ENCODE peak calls at places on chromosomes 2 and 18, in four cellular contexts. One of them, this sample, is unnamed.

GRCh38 chr2:237695201-237695780 is 67.9 kb downstream of the LRRFIP1 start:
- DNase-seq in kidney: no peak
- DNase-seq in heart left ventricle: no peak
- DNase-seq in CD8-positive, alpha-beta T cell: no peak
- DNase-seq in this sample: no peak

GRCh38 chr2:15399241-15399640 is 161.9 kb downstream of the NBAS start:
- DNase-seq in kidney: no peak
- DNase-seq in heart left ventricle: no peak
- DNase-seq in CD8-positive, alpha-beta T cell: no peak
- DNase-seq in this sample: no peak

GRCh38 chr18:41265047-41265446 is 690.0 kb upstream of the PIK3C3 start:
- DNase-seq in kidney: no peak
- DNase-seq in heart left ventricle: no peak
- DNase-seq in CD8-positive, alpha-beta T cell: no peak
- DNase-seq in this sample: no peak

GRCh38 chr2:73964223-73964622 is 20.5 kb upstream of the TET3 start:
- DNase-seq in kidney: no peak
- DNase-seq in heart left ventricle: no peak
- DNase-seq in CD8-positive, alpha-beta T cell: no peak
- DNase-seq in this sample: no peak

GRCh38 chr2:239253264-239253663 is 147.6 kb downstream of the HDAC4 start:
- DNase-seq in kidney: no peak
- DNase-seq in heart left ventricle: no peak
- DNase-seq in CD8-positive, alpha-beta T cell: no peak
- DNase-seq in this sample: no peak

GRCh38 chr2:217478831-217479435 is 523.9 kb downstream of the TNS1 start:
- DNase-seq in kidney: no peak
- DNase-seq in heart left ventricle: no peak
- DNase-seq in CD8-positive, alpha-beta T cell: no peak
- DNase-seq in this sample: no peak

GRCh38 chr18:58505181-58505580 is 123.7 kb downstream of the ALPK2 start:
- DNase-seq in kidney: no peak
- DNase-seq in heart left ventricle: no peak
- DNase-seq in CD8-positive, alpha-beta T cell: peak; percentile 25
- DNase-seq in this sample: no peak

GRCh38 chr2:230777681-230778080 is 65.0 kb downstream of the CAB39 start:
- DNase-seq in kidney: no peak
- DNase-seq in heart left ventricle: no peak
- DNase-seq in CD8-positive, alpha-beta T cell: no peak
- DNase-seq in this sample: no peak

GRCh38 chr2:121234144-121234543 is 50.9 kb downstream of the TFCP2L1 start:
- DNase-seq in kidney: peak; percentile 27
- DNase-seq in heart left ventricle: no peak
- DNase-seq in CD8-positive, alpha-beta T cell: no peak
- DNase-seq in this sample: no peak

GRCh38 chr18:39564716-39565115 is 1999.1 kb upstream of the CELF4 start:
- DNase-seq in kidney: no peak
- DNase-seq in heart left ventricle: no peak
- DNase-seq in CD8-positive, alpha-beta T cell: no peak
- DNase-seq in this sample: no peak

GRCh38 chr2:73006969-73007710 is 64.4 kb downstream of the SFXN5 start:
- DNase-seq in kidney: peak; percentile 28
- DNase-seq in heart left ventricle: no peak
- DNase-seq in CD8-positive, alpha-beta T cell: no peak
- DNase-seq in this sample: no peak

GRCh38 chr2:25521665-25522387 is 151.6 kb downstream of the DTNB start:
- DNase-seq in kidney: no peak
- DNase-seq in heart left ventricle: peak; percentile 23
- DNase-seq in CD8-positive, alpha-beta T cell: peak; percentile 3
- DNase-seq in this sample: no peak

GRCh38 chr2:234133004-234133403 is 82.5 kb downstream of the SPP2 start:
- DNase-seq in kidney: no peak
- DNase-seq in heart left ventricle: no peak
- DNase-seq in CD8-positive, alpha-beta T cell: no peak
- DNase-seq in this sample: no peak

GRCh38 chr18:60981651-60982050 is 351.6 kb upstream of the CDH20 start:
- DNase-seq in kidney: no peak
- DNase-seq in heart left ventricle: no peak
- DNase-seq in CD8-positive, alpha-beta T cell: no peak
- DNase-seq in this sample: no peak

GRCh38 chr2:95023222-95023597 is 2.3 kb upstream of the MAL start:
- DNase-seq in kidney: no peak
- DNase-seq in heart left ventricle: no peak
- DNase-seq in CD8-positive, alpha-beta T cell: peak; percentile 45
- DNase-seq in this sample: no peak

GRCh38 chr18:2070636-2071035 is 500.7 kb downstream of the METTL4 start:
- DNase-seq in kidney: no peak
- DNase-seq in heart left ventricle: no peak
- DNase-seq in CD8-positive, alpha-beta T cell: no peak
- DNase-seq in this sample: no peak

GRCh38 chr2:98577313-98577712 is 31.0 kb downstream of the COA5 start:
- DNase-seq in kidney: no peak
- DNase-seq in heart left ventricle: no peak
- DNase-seq in CD8-positive, alpha-beta T cell: no peak
- DNase-seq in this sample: no peak

GRCh38 chr18:61545281-61546245 is 212.3 kb downstream of the CDH20 start:
- DNase-seq in kidney: no peak
- DNase-seq in heart left ventricle: no peak
- DNase-seq in CD8-positive, alpha-beta T cell: no peak
- DNase-seq in this sample: no peak

GRCh38 chr2:61456746-61457420 is 14.0 kb downstream of the USP34 start:
- DNase-seq in kidney: no peak
- DNase-seq in heart left ventricle: no peak
- DNase-seq in CD8-positive, alpha-beta T cell: no peak
- DNase-seq in this sample: no peak

GRCh38 chr18:66599190-66599589 is 4.7 kb downstream of the CDH19 start:
- DNase-seq in kidney: no peak
- DNase-seq in heart left ventricle: no peak
- DNase-seq in CD8-positive, alpha-beta T cell: no peak
- DNase-seq in this sample: no peak

GRCh38 chr2:16025876-16026640 is 85.7 kb downstream of the MYCN start:
- DNase-seq in kidney: no peak
- DNase-seq in heart left ventricle: no peak
- DNase-seq in CD8-positive, alpha-beta T cell: no peak
- DNase-seq in this sample: no peak

GRCh38 chr2:200787351-200788128 is 24.2 kb upstream of the BZW1 start:
- DNase-seq in kidney: no peak
- DNase-seq in heart left ventricle: no peak
- DNase-seq in CD8-positive, alpha-beta T cell: no peak
- DNase-seq in this sample: no peak

GRCh38 chr2:64114063-64114911 is 29.9 kb downstream of the PELI1 start:
- DNase-seq in kidney: no peak
- DNase-seq in heart left ventricle: no peak
- DNase-seq in CD8-positive, alpha-beta T cell: no peak
- DNase-seq in this sample: no peak

GRCh38 chr2:85323351-85323987 is 4.3 kb downstream of the TGOLN2 start:
- DNase-seq in kidney: no peak
- DNase-seq in heart left ventricle: no peak
- DNase-seq in CD8-positive, alpha-beta T cell: no peak
- DNase-seq in this sample: no peak

GRCh38 chr2:228689049-228689448 is 507.6 kb upstream of the SPHKAP start:
- DNase-seq in kidney: no peak
- DNase-seq in heart left ventricle: no peak
- DNase-seq in CD8-positive, alpha-beta T cell: no peak
- DNase-seq in this sample: no peak

GRCh38 chr2:143732931-143733330 is 603.7 kb downstream of the ARHGAP15 start:
- DNase-seq in kidney: no peak
- DNase-seq in heart left ventricle: no peak
- DNase-seq in CD8-positive, alpha-beta T cell: no peak
- DNase-seq in this sample: no peak

GRCh38 chr2:218010838-218011616 is 8.2 kb upstream of the TNS1 start:
- DNase-seq in kidney: no peak
- DNase-seq in heart left ventricle: no peak
- DNase-seq in CD8-positive, alpha-beta T cell: no peak
- DNase-seq in this sample: no peak

GRCh38 chr2:126933707-126934106 is 35.0 kb downstream of the TEX51 start:
- DNase-seq in kidney: no peak
- DNase-seq in heart left ventricle: no peak
- DNase-seq in CD8-positive, alpha-beta T cell: no peak
- DNase-seq in this sample: no peak

GRCh38 chr18:35478520-35479435 is 19.0 kb downstream of the INO80C start:
- DNase-seq in kidney: no peak
- DNase-seq in heart left ventricle: no peak
- DNase-seq in CD8-positive, alpha-beta T cell: no peak
- DNase-seq in this sample: peak; percentile 33

GRCh38 chr2:127226520-127227263 is 6.6 kb upstream of the CYP27C1 start:
- DNase-seq in kidney: no peak
- DNase-seq in heart left ventricle: no peak
- DNase-seq in CD8-positive, alpha-beta T cell: no peak
- DNase-seq in this sample: no peak

GRCh38 chr2:62801814-62802524 is 96.5 kb downstream of the EHBP1 start:
- DNase-seq in kidney: no peak
- DNase-seq in heart left ventricle: no peak
- DNase-seq in CD8-positive, alpha-beta T cell: no peak
- DNase-seq in this sample: no peak

GRCh38 chr2:235102987-235103386 is 151.2 kb downstream of the SH3BP4 start:
- DNase-seq in kidney: no peak
- DNase-seq in heart left ventricle: no peak
- DNase-seq in CD8-positive, alpha-beta T cell: no peak
- DNase-seq in this sample: no peak

GRCh38 chr18:68604256-68604655 is 110.7 kb downstream of the TMX3 start:
- DNase-seq in kidney: no peak
- DNase-seq in heart left ventricle: no peak
- DNase-seq in CD8-positive, alpha-beta T cell: no peak
- DNase-seq in this sample: no peak

GRCh38 chr18:74604774-74605173 is 7.1 kb downstream of the ZNF407 start:
- DNase-seq in kidney: no peak
- DNase-seq in heart left ventricle: no peak
- DNase-seq in CD8-positive, alpha-beta T cell: no peak
- DNase-seq in this sample: no peak

GRCh38 chr2:239586651-239587310 is 186.0 kb upstream of the HDAC4 start:
- DNase-seq in kidney: peak; percentile 39
- DNase-seq in heart left ventricle: no peak
- DNase-seq in CD8-positive, alpha-beta T cell: no peak
- DNase-seq in this sample: no peak

GRCh38 chr2:172288603-172289002 is 138.8 kb upstream of the ITGA6 start:
- DNase-seq in kidney: no peak
- DNase-seq in heart left ventricle: no peak
- DNase-seq in CD8-positive, alpha-beta T cell: peak; percentile 47
- DNase-seq in this sample: no peak

GRCh38 chr2:24515335-24515734 is 24.3 kb downstream of the NCOA1 start:
- DNase-seq in kidney: no peak
- DNase-seq in heart left ventricle: no peak
- DNase-seq in CD8-positive, alpha-beta T cell: no peak
- DNase-seq in this sample: no peak

GRCh38 chr18:41416044-41416443 is 539.0 kb upstream of the PIK3C3 start:
- DNase-seq in kidney: no peak
- DNase-seq in heart left ventricle: no peak
- DNase-seq in CD8-positive, alpha-beta T cell: no peak
- DNase-seq in this sample: no peak

GRCh38 chr2:236047176-236047575 is 121.0 kb downstream of the GBX2 start:
- DNase-seq in kidney: no peak
- DNase-seq in heart left ventricle: no peak
- DNase-seq in CD8-positive, alpha-beta T cell: no peak
- DNase-seq in this sample: no peak

DNA sequence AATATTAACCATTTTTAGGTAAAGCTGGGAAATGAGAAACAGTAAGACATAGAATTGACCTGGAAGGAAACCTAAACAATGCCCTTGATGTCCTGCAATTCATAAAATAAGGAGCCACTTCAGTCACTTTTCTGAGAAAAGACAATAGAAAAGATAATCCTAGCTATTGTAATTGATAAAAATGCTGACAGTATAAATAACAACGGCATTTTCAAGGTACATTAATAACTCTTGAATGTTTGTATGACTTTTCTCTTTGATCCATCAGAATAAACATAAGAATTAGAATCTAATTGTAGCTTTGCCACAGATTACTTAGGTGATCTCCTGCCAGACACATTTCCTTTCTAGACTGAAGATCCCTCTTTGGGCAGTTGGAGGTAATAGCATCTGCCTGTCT is 719.5 kb downstream of the SLC4A3 start:
- DNase-seq in kidney: no peak
- DNase-seq in heart left ventricle: no peak
- DNase-seq in CD8-positive, alpha-beta T cell: no peak
- DNase-seq in this sample: no peak
- H3K27ac ChIP-seq in kidney: no peak overlapping the region
- H3K27ac ChIP-seq in heart left ventricle: no peak overlapping the region
- H3K27ac ChIP-seq in CD8-positive, alpha-beta T cell: no peak overlapping the region
- H3K27ac ChIP-seq in this sample: no peak overlapping the region

DNA sequence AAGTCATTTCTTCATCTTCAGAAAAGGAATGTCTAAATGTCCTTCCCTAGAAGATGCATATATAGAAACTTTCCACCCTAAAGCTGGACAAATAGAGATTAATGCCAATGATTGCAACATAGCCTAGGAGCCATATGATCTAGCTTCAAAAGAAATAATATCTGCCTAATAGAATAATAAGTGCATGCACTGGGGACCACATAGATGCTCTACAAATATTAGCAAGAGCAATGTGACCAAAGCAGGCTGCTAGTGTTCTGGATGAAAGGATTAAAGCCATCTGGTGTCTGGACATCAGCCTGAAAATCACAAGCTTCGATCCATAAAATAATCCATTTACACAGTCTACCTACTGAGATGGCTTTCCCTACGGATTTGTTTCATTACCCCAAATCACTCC is 280.1 kb upstream of the KLHL14 start:
- DNase-seq in kidney: no peak
- DNase-seq in heart left ventricle: no peak
- DNase-seq in CD8-positive, alpha-beta T cell: no peak
- DNase-seq in this sample: no peak
- H3K27ac ChIP-seq in kidney: no peak overlapping the region
- H3K27ac ChIP-seq in heart left ventricle: no peak overlapping the region
- H3K27ac ChIP-seq in CD8-positive, alpha-beta T cell: no peak overlapping the region
- H3K27ac ChIP-seq in this sample: no peak overlapping the region

DNA sequence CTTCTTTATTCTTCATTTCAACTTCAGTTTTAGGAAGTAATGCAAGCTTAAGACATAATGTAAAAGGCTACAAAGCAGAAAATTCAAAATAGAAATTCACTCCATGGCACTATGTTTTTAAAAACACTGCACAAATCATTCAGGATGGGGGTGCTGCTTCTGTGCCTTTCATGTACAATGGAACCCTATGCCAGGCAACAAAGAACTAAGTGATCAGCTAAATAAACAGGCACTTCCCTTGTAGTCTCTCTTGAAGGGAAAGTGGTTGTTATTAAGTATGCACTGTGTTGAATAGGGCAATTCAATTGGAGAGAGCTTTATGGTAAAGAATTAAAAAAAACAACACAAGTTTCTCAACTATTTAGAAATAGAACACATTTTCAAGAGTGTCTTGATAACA is 10.9 kb upstream of the ERBB4 start:
- DNase-seq in kidney: no peak
- DNase-seq in heart left ventricle: no peak
- DNase-seq in CD8-positive, alpha-beta T cell: no peak
- DNase-seq in this sample: no peak
- H3K27ac ChIP-seq in kidney: no peak overlapping the region
- H3K27ac ChIP-seq in heart left ventricle: no peak overlapping the region
- H3K27ac ChIP-seq in CD8-positive, alpha-beta T cell: no peak overlapping the region
- H3K27ac ChIP-seq in this sample: peak overlapping the region; percentile 23

DNA sequence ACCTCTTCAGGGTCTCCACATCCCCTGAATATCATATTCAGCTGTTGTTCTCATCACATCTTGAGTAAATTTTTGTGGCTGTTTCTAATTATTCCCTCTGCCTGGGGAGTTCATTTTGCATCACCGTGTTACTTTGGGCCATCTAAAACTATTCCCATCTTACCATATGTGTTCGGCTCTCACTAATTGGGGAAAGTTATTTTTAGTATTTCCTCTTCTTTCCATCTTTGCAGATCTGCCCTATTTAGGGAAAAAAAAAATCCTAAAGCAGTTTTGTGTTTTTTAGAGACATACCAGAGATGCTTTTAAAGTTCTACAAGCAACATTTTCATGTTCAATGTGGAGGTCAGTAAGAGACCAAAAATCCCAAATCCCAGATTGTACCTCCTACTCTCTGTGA is 111.4 kb upstream of the NDUFV2 start:
- DNase-seq in kidney: no peak
- DNase-seq in heart left ventricle: no peak
- DNase-seq in CD8-positive, alpha-beta T cell: no peak
- DNase-seq in this sample: no peak
- H3K27ac ChIP-seq in kidney: no peak overlapping the region
- H3K27ac ChIP-seq in heart left ventricle: no peak overlapping the region
- H3K27ac ChIP-seq in CD8-positive, alpha-beta T cell: no peak overlapping the region
- H3K27ac ChIP-seq in this sample: no peak overlapping the region

This sample was measured in substantia nigra.